ENCODE peak calls at places on chromosomes 6 and 20, in nine cellular contexts. A is hepatocyte; H is pancreas; U is body of pancreas; L is epithelial cell of proximal tubule; X is GM12865; C is effector memory CD4-positive, alpha-beta T cell; M is lower leg skin; J is fibroblast of lung. W is an unnamed sample.

GRCh38 chr20:38680492-38681118 is 43.7 kb upstream of the SLC32A1 start:
- DNase-seq in A (peak), H (no peak), U (no peak), J (peak), C (no peak), M (peak), L (no peak), X (peak), W (peak)

GRCh38 chr6:13027200-13027599 is 301.1 kb downstream of the TBC1D7 start:
- DNase-seq in L (no peak), A (no peak), U (no peak), J (no peak), X (no peak), H (no peak), C (no peak), M (no peak), W (no peak)

GRCh38 chr6:165662671-165663282 is at the start of gene PDE10A:
- DNase-seq in U (no peak), L (no peak), C (no peak), H (peak), A (peak), X (no peak), M (peak), J (peak), W (peak)

GRCh38 chr20:62161347-62161746 is 17.8 kb downstream of the SS18L1 start:
- DNase-seq in J (no peak), M (no peak), H (no peak), A (no peak), C (no peak), X (no peak), U (no peak), L (no peak), W (no peak)

GRCh38 chr6:117513778-117514371 is 31.4 kb downstream of the DCBLD1 start:
- DNase-seq in M (no peak), C (no peak), A (no peak), H (no peak), L (no peak), X (no peak), U (no peak), J (no peak), W (no peak)

GRCh38 chr20:50821257-50821921 is 26.5 kb downstream of the BCAS4 start:
- DNase-seq in U (no peak), M (no peak), J (no peak), A (no peak), L (no peak), H (no peak), C (no peak), X (peak), W (no peak)

GRCh38 chr6:71446084-71446869 is 157.7 kb downstream of the OGFRL1 start:
- DNase-seq in M (no peak), X (peak), U (no peak), J (no peak), L (no peak), C (no peak), H (no peak), A (no peak), W (no peak)

GRCh38 chr6:16876201-16876600 is 114.9 kb upstream of the ATXN1 start:
- DNase-seq in M (no peak), J (no peak), H (no peak), C (no peak), L (no peak), A (no peak), X (no peak), U (no peak), W (no peak)

GRCh38 chr6:76885861-76886301 is 577.4 kb downstream of the HTR1B start:
- DNase-seq in L (no peak), M (no peak), A (no peak), C (no peak), U (no peak), J (peak), X (no peak), H (no peak), W (no peak)

GRCh38 chr6:147522597-147522996 is 14.1 kb downstream of the SAMD5 start:
- DNase-seq in L (no peak), A (no peak), J (no peak), C (no peak), H (no peak), U (no peak), X (peak), M (no peak), W (no peak)

GRCh38 chr6:37056439-37057127 is 51.1 kb downstream of the FGD2 start:
- DNase-seq in L (no peak), A (peak), C (no peak), X (no peak), M (no peak), U (no peak), H (no peak), J (peak), W (peak)

GRCh38 chr20:62658593-62659159 is 16.4 kb downstream of the SLCO4A1 start:
- DNase-seq in J (no peak), L (no peak), X (no peak), U (no peak), H (no peak), A (no peak), M (no peak), C (no peak), W (no peak)

GRCh38 chr20:54793270-54793992 is 318.0 kb downstream of the DOK5 start:
- DNase-seq in L (no peak), A (no peak), U (no peak), H (no peak), M (no peak), X (no peak), J (no peak), C (no peak), W (no peak)

GRCh38 chr6:2952557-2953095 is 18.7 kb downstream of the SERPINB6 start:
- DNase-seq in X (peak), A (peak), L (no peak), U (peak), H (peak), M (peak), C (no peak), J (peak), W (peak)

GRCh38 chr6:31541059-31541657 is 645 bp downstream of the DDX39B start:
- DNase-seq in X (peak), U (peak), A (peak), L (no peak), C (peak), J (peak), H (no peak), M (no peak), W (peak)

GRCh38 chr6:168274046-168274952 is 45.3 kb downstream of the DACT2 start:
- DNase-seq in H (peak), J (no peak), C (no peak), M (peak), U (peak), L (peak), A (peak), X (no peak), W (peak)

GRCh38 chr6:113825776-113826175 is 31.4 kb upstream of the MARCKS start:
- DNase-seq in J (peak), C (no peak), U (peak), M (peak), X (no peak), H (peak), A (peak), L (no peak), W (no peak)

GRCh38 chr20:381581-382290 is 1.2 kb downstream of the TRIB3 start:
- DNase-seq in H (peak), A (peak), L (no peak), U (peak), J (peak), X (peak), C (peak), M (peak), W (peak)

GRCh38 chr6:15247750-15248450 is 2.0 kb downstream of the JARID2 start:
- DNase-seq in X (peak), A (peak), M (peak), L (no peak), C (no peak), J (peak), U (peak), H (peak), W (peak)

GRCh38 chr6:109093732-109094131 is 914 bp downstream of the SESN1 start:
- DNase-seq in L (no peak), X (no peak), A (no peak), M (no peak), J (no peak), H (no peak), U (no peak), C (no peak), W (no peak)

GRCh38 chr6:149060985-149061760 is 256.3 kb upstream of the TAB2 start:
- DNase-seq in M (no peak), C (no peak), L (no peak), J (peak), U (peak), A (peak), H (no peak), X (no peak), W (no peak)

GRCh38 chr6:402901-403658 is 11.5 kb downstream of the IRF4 start:
- DNase-seq in U (no peak), H (no peak), X (peak), J (no peak), L (no peak), A (no peak), M (no peak), C (no peak), W (no peak)

GRCh38 chr6:34126419-34126818 is 19.5 kb downstream of the GRM4 start:
- DNase-seq in L (no peak), C (no peak), M (no peak), A (no peak), X (no peak), U (no peak), H (no peak), J (no peak), W (no peak)

GRCh38 chr6:38423746-38424145 is 216.0 kb downstream of the BTBD9 start:
- DNase-seq in J (no peak), M (no peak), L (no peak), X (no peak), C (no peak), A (no peak), U (no peak), H (no peak), W (no peak)

DNA sequence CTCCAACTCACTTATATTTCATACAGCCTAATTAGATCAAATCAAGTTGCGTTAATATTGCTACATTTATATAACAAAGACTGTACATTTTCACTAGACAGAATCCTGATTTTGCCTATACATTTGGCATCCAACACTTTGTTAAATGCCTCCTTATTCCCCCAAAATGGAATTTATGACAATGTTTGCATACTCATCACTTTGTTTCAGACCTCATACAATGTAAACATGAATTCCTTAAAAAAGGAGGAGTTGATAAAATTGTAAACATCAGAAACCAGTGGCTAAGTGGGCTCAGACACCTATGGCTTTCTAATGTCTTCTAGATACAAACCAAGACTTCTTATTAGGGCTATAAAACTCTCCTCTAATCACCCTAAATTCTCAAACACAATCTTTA is 87.3 kb downstream of the CHD6 start:
- DNase-seq in J (no peak), A (no peak), C (no peak), L (no peak), U (no peak), X (no peak), M (no peak), H (no peak), W (no peak)
- H3K4me3 ChIP-seq in J (no peak), A (no peak), C (no peak), L (no peak), U (no peak), X (no peak), M (no peak), H (no peak), W (no peak)

DNA sequence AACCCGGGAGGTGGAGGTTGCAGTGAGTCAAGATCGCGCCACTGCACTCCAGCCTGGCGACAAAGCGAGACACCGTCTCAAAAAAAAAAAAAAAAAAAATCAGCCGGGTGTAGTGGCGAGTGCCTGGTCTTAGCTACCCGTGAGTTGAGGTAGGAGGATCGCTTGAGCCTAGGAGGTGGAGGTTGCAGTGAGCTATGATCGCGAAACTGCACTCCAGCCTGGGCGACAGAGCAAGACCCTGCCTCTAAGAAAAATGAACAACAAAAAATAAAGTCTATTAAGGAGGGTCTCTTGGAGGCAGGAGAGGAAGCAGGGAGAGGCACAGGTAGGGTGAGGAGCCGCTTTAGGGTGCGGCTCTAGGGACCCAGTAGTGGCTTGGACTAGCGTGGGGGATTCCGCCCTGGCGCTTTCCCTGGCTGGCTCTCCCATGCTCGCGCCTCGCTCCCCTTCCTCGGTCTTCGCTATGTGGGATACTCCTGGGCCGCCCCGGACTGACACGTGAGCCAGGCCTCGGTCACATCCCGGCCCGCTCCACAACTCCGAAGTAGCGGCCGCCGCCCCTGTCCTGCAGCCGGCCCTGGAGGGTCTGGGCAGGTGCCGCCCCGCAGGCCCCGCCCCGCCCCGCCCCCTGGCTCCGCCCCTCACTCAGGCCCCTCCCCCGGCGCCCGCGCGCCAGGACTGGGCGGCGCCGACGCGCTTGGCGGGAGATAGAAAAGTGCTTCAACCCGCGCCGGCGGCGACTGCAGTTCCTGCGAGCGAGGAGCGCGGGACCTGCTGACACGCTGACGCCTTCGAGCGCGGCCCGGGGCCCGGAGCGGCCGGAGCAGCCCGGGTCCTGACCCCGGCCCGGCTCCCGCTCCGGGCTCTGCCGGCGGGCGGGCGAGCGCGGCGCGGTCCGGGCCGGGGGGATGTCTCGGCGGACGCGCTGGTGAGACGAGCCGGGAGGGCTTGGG is at the start of gene MYBL2:
- DNase-seq in M (no peak), C (peak), A (peak), J (peak), L (no peak), H (peak), U (peak), X (peak), W (peak)
- H3K4me3 ChIP-seq in M (no peak), C (peak), A (peak), J (peak), L (peak), H (peak), U (no peak), X (peak), W (peak)

DNA sequence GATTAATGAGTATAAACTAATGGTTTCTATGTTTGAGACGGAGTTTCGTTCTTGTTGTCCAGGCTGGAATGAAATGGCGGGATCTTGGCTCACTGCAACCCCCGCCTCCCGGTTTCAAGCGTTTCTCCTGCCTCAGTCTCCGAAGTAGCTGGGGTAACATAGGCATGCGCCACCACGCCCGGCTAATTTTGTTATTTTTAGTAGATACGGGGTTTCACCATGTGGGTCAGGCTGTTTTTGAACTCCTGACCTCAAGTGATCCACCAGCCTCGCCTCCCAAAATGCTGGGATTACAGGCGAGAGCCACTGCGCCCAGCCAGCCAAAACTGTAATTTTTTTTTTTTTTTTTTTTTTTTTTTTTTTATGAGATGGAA is 127.6 kb downstream of the HFE start:
- DNase-seq in C (no peak), U (no peak), L (no peak), M (no peak), H (no peak), A (no peak), X (no peak), J (no peak), W (no peak)
- H3K4me3 ChIP-seq in C (no peak), U (no peak), L (peak), M (no peak), H (no peak), A (peak), X (peak), J (no peak), W (peak)

GRCh38 chr20:1619861-1620444 is at the start of gene SIRPB1:
- DNase-seq in H (no peak), A (peak), J (no peak), X (peak), U (no peak), M (no peak), C (no peak), L (peak), W (no peak)
- H3K4me3 ChIP-seq in H (no peak), A (no peak), J (no peak), X (no peak), U (no peak), M (no peak), C (peak), L (peak), W (no peak)

GRCh38 chr20:2799688-2800589 is 488 bp downstream of the CPXM1 start:
- DNase-seq in J (peak), C (no peak), L (no peak), M (peak), U (no peak), A (peak), H (no peak), X (no peak), W (peak)

GRCh38 chr20:2798814-2799213 is 1.6 kb downstream of the CPXM1 start:
- DNase-seq in M (peak), L (no peak), C (no peak), A (no peak), X (no peak), H (no peak), J (no peak), U (no peak), W (peak)

GRCh38 chr20:2800590-2801458 is at the start of gene CPXM1:
- DNase-seq in L (no peak), H (no peak), J (no peak), C (no peak), A (peak), M (peak), X (peak), U (no peak), W (peak)

GRCh38 chr20:2798095-2798805 is 2.2 kb downstream of the CPXM1 start:
- DNase-seq in H (no peak), C (no peak), M (peak), X (no peak), L (no peak), U (no peak), A (no peak), J (no peak), W (no peak)

GRCh38 chr20:2799271-2799670 is 1.2 kb downstream of the CPXM1 start:
- DNase-seq in L (no peak), J (no peak), U (no peak), X (no peak), H (no peak), M (no peak), A (no peak), C (no peak), W (no peak)
- H3K4me3 ChIP-seq in L (no peak), J (no peak), U (no peak), X (no peak), H (no peak), M (no peak), A (no peak), C (no peak), W (peak)

W was measured in H7.